ENCODE peak calls at places on chromosomes 6 and 20, in eight cellular contexts. Q is neuronal stem cell, O is ecto neural progenitor cell, E is NCI-H1092, D is pulmonary artery endothelial cell, I is EH, K is pancreas, F is NCI-H187 treated with DMSO at 0.1 percent for 48 hours. M is an unnamed sample.

GRCh38 chr6:32081168-32081624 is 27.9 kb downstream of the TNXB start:
- DNase-seq in K (no peak), E (no peak), Q (no peak), O (no peak), F (no peak), I (peak), D (no peak), M (no peak)

GRCh38 chr6:143223895-143224294 is 163.2 kb downstream of the AIG1 start:
- DNase-seq in E (no peak), Q (peak), D (no peak), K (peak), O (no peak), I (no peak), F (no peak), M (no peak)

GRCh38 chr20:49482621-49483017 is at the start of gene KCNB1:
- DNase-seq in D (no peak), Q (peak), O (peak), K (peak), I (peak), E (no peak), F (no peak), M (no peak)

GRCh38 chr6:147141690-147142308 is 62.4 kb upstream of the STXBP5 start:
- DNase-seq in O (no peak), E (no peak), Q (no peak), F (peak), I (peak), K (no peak), D (no peak), M (no peak)

GRCh38 chr20:24376523-24377085 is 92.8 kb upstream of the SYNDIG1 start:
- DNase-seq in K (no peak), I (peak), F (no peak), D (no peak), E (no peak), O (no peak), Q (no peak), M (no peak)

GRCh38 chr6:166197361-166197760 is 29.7 kb upstream of the TBXT start:
- DNase-seq in Q (no peak), F (no peak), K (no peak), I (no peak), O (no peak), E (no peak), D (no peak), M (no peak)

GRCh38 chr6:109508166-109508860 is 25.3 kb upstream of the ZBTB24 start:
- DNase-seq in I (no peak), E (no peak), O (no peak), K (no peak), F (no peak), D (no peak), Q (peak), M (no peak)

GRCh38 chr6:142810952-142811514 is 133.9 kb downstream of the HIVEP2 start:
- DNase-seq in E (no peak), F (no peak), Q (no peak), O (no peak), I (peak), D (no peak), K (no peak), M (no peak)

GRCh38 chr20:44015733-44016103 is 101.1 kb downstream of the TOX2 start:
- DNase-seq in F (no peak), K (no peak), Q (no peak), I (no peak), O (no peak), D (no peak), E (no peak), M (no peak)

GRCh38 chr6:142323377-142323776 is 21.6 kb downstream of the ADGRG6 start:
- DNase-seq in E (no peak), I (no peak), F (peak), O (no peak), D (no peak), Q (no peak), K (no peak), M (no peak)

GRCh38 chr6:111306104-111306888 is 176.7 kb downstream of the REV3L start:
- DNase-seq in I (no peak), D (no peak), E (no peak), K (no peak), O (no peak), Q (no peak), F (no peak), M (no peak)

GRCh38 chr6:77095936-77096627 is 367.2 kb downstream of the HTR1B start:
- DNase-seq in O (no peak), I (no peak), Q (peak), D (no peak), F (no peak), K (no peak), E (no peak), M (no peak)

GRCh38 chr6:40252531-40253258 is 318.4 kb upstream of the MOCS1 start:
- DNase-seq in Q (no peak), E (no peak), F (no peak), O (no peak), K (no peak), I (no peak), D (no peak), M (no peak)

GRCh38 chr6:80789912-80790635 is 683.6 kb downstream of the BCKDHB start:
- DNase-seq in D (no peak), K (no peak), O (no peak), I (peak), E (no peak), F (no peak), Q (no peak), M (no peak)

GRCh38 chr6:26555505-26556262 is 17.5 kb downstream of the HMGN4 start:
- DNase-seq in E (no peak), D (no peak), Q (no peak), O (no peak), F (no peak), K (no peak), I (peak), M (no peak)

GRCh38 chr6:29926795-29927427 is 15.4 kb upstream of the HLA-A start:
- DNase-seq in E (no peak), I (peak), O (peak), F (no peak), D (peak), K (peak), Q (no peak), M (no peak)

GRCh38 chr20:56517641-56518040 is 6.9 kb upstream of the FAM209A start:
- DNase-seq in E (no peak), I (no peak), K (no peak), D (no peak), F (no peak), Q (no peak), O (no peak), M (no peak)

GRCh38 chr20:53706511-53707031 is 112.9 kb upstream of the ZNF217 start:
- DNase-seq in I (peak), K (no peak), O (no peak), D (no peak), F (no peak), E (no peak), Q (no peak), M (no peak)

M was measured in COR-L47.